ENCODE peak calls at places on chromosomes 13 and 19, in eight cellular contexts. One of them, this sample, is unnamed.

GRCh38 chr13:41546372-41547252 is 89.3 kb downstream of the RGCC start:
- DNase-seq in naive thymus-derived CD8-positive, alpha-beta T cell: no peak
- DNase-seq in activated CD8-positive, alpha-beta memory T cell treated with anti-CD3 and anti-CD28 coated beads, Interleukin-2, amount 50 U/mL, for 4 hours: no peak
- DNase-seq in hypothalamus: no peak
- DNase-seq in nephron progenitor cell: no peak
- DNase-seq in PC-9: peak
- DNase-seq in stimulated activated CD8-positive, alpha-beta memory T cell treated with anti-CD3 and anti-CD28 coated beads, Interleukin-15, amount 100 ng/mL, for 24 hours: no peak
- DNase-seq in activated effector memory CD4-positive, alpha-beta T cell treated with anti-CD3 and anti-CD28 coated beads, Interleukin-2, amount 50 U/mL, for 16 hours: no peak
- DNase-seq in this sample: no peak

GRCh38 chr13:95564091-95564490 is 11.6 kb downstream of the CLDN10 start:
- DNase-seq in nephron progenitor cell: no peak
- DNase-seq in activated effector memory CD4-positive, alpha-beta T cell treated with anti-CD3 and anti-CD28 coated beads, Interleukin-2, amount 50 U/mL, for 16 hours: no peak
- DNase-seq in naive thymus-derived CD8-positive, alpha-beta T cell: no peak
- DNase-seq in activated CD8-positive, alpha-beta memory T cell treated with anti-CD3 and anti-CD28 coated beads, Interleukin-2, amount 50 U/mL, for 4 hours: no peak
- DNase-seq in hypothalamus: no peak
- DNase-seq in stimulated activated CD8-positive, alpha-beta memory T cell treated with anti-CD3 and anti-CD28 coated beads, Interleukin-15, amount 100 ng/mL, for 24 hours: no peak
- DNase-seq in PC-9: no peak
- DNase-seq in this sample: no peak

GRCh38 chr13:48976677-48977625 is 1.2 kb downstream of the FNDC3A start:
- DNase-seq in hypothalamus: no peak
- DNase-seq in nephron progenitor cell: no peak
- DNase-seq in activated CD8-positive, alpha-beta memory T cell treated with anti-CD3 and anti-CD28 coated beads, Interleukin-2, amount 50 U/mL, for 4 hours: no peak
- DNase-seq in stimulated activated CD8-positive, alpha-beta memory T cell treated with anti-CD3 and anti-CD28 coated beads, Interleukin-15, amount 100 ng/mL, for 24 hours: no peak
- DNase-seq in activated effector memory CD4-positive, alpha-beta T cell treated with anti-CD3 and anti-CD28 coated beads, Interleukin-2, amount 50 U/mL, for 16 hours: no peak
- DNase-seq in PC-9: no peak
- DNase-seq in naive thymus-derived CD8-positive, alpha-beta T cell: no peak
- DNase-seq in this sample: no peak

GRCh38 chr13:66969291-66969690 is 260.8 kb downstream of the PCDH9 start:
- DNase-seq in naive thymus-derived CD8-positive, alpha-beta T cell: no peak
- DNase-seq in hypothalamus: no peak
- DNase-seq in PC-9: no peak
- DNase-seq in nephron progenitor cell: no peak
- DNase-seq in activated CD8-positive, alpha-beta memory T cell treated with anti-CD3 and anti-CD28 coated beads, Interleukin-2, amount 50 U/mL, for 4 hours: no peak
- DNase-seq in stimulated activated CD8-positive, alpha-beta memory T cell treated with anti-CD3 and anti-CD28 coated beads, Interleukin-15, amount 100 ng/mL, for 24 hours: no peak
- DNase-seq in activated effector memory CD4-positive, alpha-beta T cell treated with anti-CD3 and anti-CD28 coated beads, Interleukin-2, amount 50 U/mL, for 16 hours: no peak
- DNase-seq in this sample: no peak

GRCh38 chr13:32282096-32282711 is 33.0 kb downstream of the ZAR1L start:
- DNase-seq in nephron progenitor cell: no peak
- DNase-seq in activated CD8-positive, alpha-beta memory T cell treated with anti-CD3 and anti-CD28 coated beads, Interleukin-2, amount 50 U/mL, for 4 hours: no peak
- DNase-seq in stimulated activated CD8-positive, alpha-beta memory T cell treated with anti-CD3 and anti-CD28 coated beads, Interleukin-15, amount 100 ng/mL, for 24 hours: no peak
- DNase-seq in PC-9: no peak
- DNase-seq in naive thymus-derived CD8-positive, alpha-beta T cell: no peak
- DNase-seq in activated effector memory CD4-positive, alpha-beta T cell treated with anti-CD3 and anti-CD28 coated beads, Interleukin-2, amount 50 U/mL, for 16 hours: no peak
- DNase-seq in hypothalamus: no peak
- DNase-seq in this sample: no peak

GRCh38 chr19:1122972-1123363 is 19.2 kb downstream of the GPX4 start:
- DNase-seq in nephron progenitor cell: peak
- DNase-seq in activated CD8-positive, alpha-beta memory T cell treated with anti-CD3 and anti-CD28 coated beads, Interleukin-2, amount 50 U/mL, for 4 hours: no peak
- DNase-seq in hypothalamus: no peak
- DNase-seq in stimulated activated CD8-positive, alpha-beta memory T cell treated with anti-CD3 and anti-CD28 coated beads, Interleukin-15, amount 100 ng/mL, for 24 hours: no peak
- DNase-seq in PC-9: peak
- DNase-seq in naive thymus-derived CD8-positive, alpha-beta T cell: no peak
- DNase-seq in activated effector memory CD4-positive, alpha-beta T cell treated with anti-CD3 and anti-CD28 coated beads, Interleukin-2, amount 50 U/mL, for 16 hours: peak
- DNase-seq in this sample: peak

GRCh38 chr13:51643114-51643881 is 59.0 kb downstream of the WDFY2 start:
- DNase-seq in activated effector memory CD4-positive, alpha-beta T cell treated with anti-CD3 and anti-CD28 coated beads, Interleukin-2, amount 50 U/mL, for 16 hours: no peak
- DNase-seq in nephron progenitor cell: no peak
- DNase-seq in PC-9: peak
- DNase-seq in naive thymus-derived CD8-positive, alpha-beta T cell: no peak
- DNase-seq in hypothalamus: no peak
- DNase-seq in activated CD8-positive, alpha-beta memory T cell treated with anti-CD3 and anti-CD28 coated beads, Interleukin-2, amount 50 U/mL, for 4 hours: no peak
- DNase-seq in stimulated activated CD8-positive, alpha-beta memory T cell treated with anti-CD3 and anti-CD28 coated beads, Interleukin-15, amount 100 ng/mL, for 24 hours: no peak
- DNase-seq in this sample: no peak

GRCh38 chr19:34712606-34713261 is 21.3 kb upstream of the ZNF181 start:
- DNase-seq in hypothalamus: peak
- DNase-seq in PC-9: peak
- DNase-seq in activated CD8-positive, alpha-beta memory T cell treated with anti-CD3 and anti-CD28 coated beads, Interleukin-2, amount 50 U/mL, for 4 hours: peak
- DNase-seq in nephron progenitor cell: peak
- DNase-seq in activated effector memory CD4-positive, alpha-beta T cell treated with anti-CD3 and anti-CD28 coated beads, Interleukin-2, amount 50 U/mL, for 16 hours: peak
- DNase-seq in stimulated activated CD8-positive, alpha-beta memory T cell treated with anti-CD3 and anti-CD28 coated beads, Interleukin-15, amount 100 ng/mL, for 24 hours: no peak
- DNase-seq in naive thymus-derived CD8-positive, alpha-beta T cell: peak
- DNase-seq in this sample: no peak

GRCh38 chr13:48490241-48490640 is 42.6 kb downstream of the RCBTB2 start:
- DNase-seq in PC-9: no peak
- DNase-seq in naive thymus-derived CD8-positive, alpha-beta T cell: no peak
- DNase-seq in activated effector memory CD4-positive, alpha-beta T cell treated with anti-CD3 and anti-CD28 coated beads, Interleukin-2, amount 50 U/mL, for 16 hours: no peak
- DNase-seq in hypothalamus: no peak
- DNase-seq in activated CD8-positive, alpha-beta memory T cell treated with anti-CD3 and anti-CD28 coated beads, Interleukin-2, amount 50 U/mL, for 4 hours: no peak
- DNase-seq in nephron progenitor cell: no peak
- DNase-seq in stimulated activated CD8-positive, alpha-beta memory T cell treated with anti-CD3 and anti-CD28 coated beads, Interleukin-15, amount 100 ng/mL, for 24 hours: no peak
- DNase-seq in this sample: no peak

GRCh38 chr13:24618219-24618955 is 61.8 kb upstream of the ATP12A start:
- DNase-seq in activated CD8-positive, alpha-beta memory T cell treated with anti-CD3 and anti-CD28 coated beads, Interleukin-2, amount 50 U/mL, for 4 hours: peak
- DNase-seq in nephron progenitor cell: no peak
- DNase-seq in naive thymus-derived CD8-positive, alpha-beta T cell: peak
- DNase-seq in hypothalamus: no peak
- DNase-seq in PC-9: no peak
- DNase-seq in stimulated activated CD8-positive, alpha-beta memory T cell treated with anti-CD3 and anti-CD28 coated beads, Interleukin-15, amount 100 ng/mL, for 24 hours: peak
- DNase-seq in activated effector memory CD4-positive, alpha-beta T cell treated with anti-CD3 and anti-CD28 coated beads, Interleukin-2, amount 50 U/mL, for 16 hours: peak
- DNase-seq in this sample: no peak

GRCh38 chr19:10797078-10797477 is 38.9 kb downstream of the TMED1 start:
- DNase-seq in PC-9: no peak
- DNase-seq in hypothalamus: no peak
- DNase-seq in activated effector memory CD4-positive, alpha-beta T cell treated with anti-CD3 and anti-CD28 coated beads, Interleukin-2, amount 50 U/mL, for 16 hours: peak
- DNase-seq in stimulated activated CD8-positive, alpha-beta memory T cell treated with anti-CD3 and anti-CD28 coated beads, Interleukin-15, amount 100 ng/mL, for 24 hours: peak
- DNase-seq in nephron progenitor cell: no peak
- DNase-seq in activated CD8-positive, alpha-beta memory T cell treated with anti-CD3 and anti-CD28 coated beads, Interleukin-2, amount 50 U/mL, for 4 hours: peak
- DNase-seq in naive thymus-derived CD8-positive, alpha-beta T cell: peak
- DNase-seq in this sample: no peak

GRCh38 chr13:44739539-44739938 is 163.4 kb upstream of the TSC22D1 start:
- DNase-seq in activated effector memory CD4-positive, alpha-beta T cell treated with anti-CD3 and anti-CD28 coated beads, Interleukin-2, amount 50 U/mL, for 16 hours: no peak
- DNase-seq in hypothalamus: no peak
- DNase-seq in activated CD8-positive, alpha-beta memory T cell treated with anti-CD3 and anti-CD28 coated beads, Interleukin-2, amount 50 U/mL, for 4 hours: no peak
- DNase-seq in PC-9: no peak
- DNase-seq in naive thymus-derived CD8-positive, alpha-beta T cell: no peak
- DNase-seq in nephron progenitor cell: no peak
- DNase-seq in stimulated activated CD8-positive, alpha-beta memory T cell treated with anti-CD3 and anti-CD28 coated beads, Interleukin-15, amount 100 ng/mL, for 24 hours: no peak
- DNase-seq in this sample: no peak

GRCh38 chr19:7916137-7916907 is 1.7 kb downstream of the TGFBR3L start:
- DNase-seq in hypothalamus: no peak
- DNase-seq in PC-9: no peak
- DNase-seq in activated effector memory CD4-positive, alpha-beta T cell treated with anti-CD3 and anti-CD28 coated beads, Interleukin-2, amount 50 U/mL, for 16 hours: peak
- DNase-seq in nephron progenitor cell: peak
- DNase-seq in naive thymus-derived CD8-positive, alpha-beta T cell: peak
- DNase-seq in activated CD8-positive, alpha-beta memory T cell treated with anti-CD3 and anti-CD28 coated beads, Interleukin-2, amount 50 U/mL, for 4 hours: peak
- DNase-seq in stimulated activated CD8-positive, alpha-beta memory T cell treated with anti-CD3 and anti-CD28 coated beads, Interleukin-15, amount 100 ng/mL, for 24 hours: no peak
- DNase-seq in this sample: no peak

GRCh38 chr19:5172859-5173577 is 167.6 kb downstream of the PTPRS start:
- DNase-seq in naive thymus-derived CD8-positive, alpha-beta T cell: no peak
- DNase-seq in activated CD8-positive, alpha-beta memory T cell treated with anti-CD3 and anti-CD28 coated beads, Interleukin-2, amount 50 U/mL, for 4 hours: no peak
- DNase-seq in nephron progenitor cell: no peak
- DNase-seq in hypothalamus: no peak
- DNase-seq in PC-9: peak
- DNase-seq in stimulated activated CD8-positive, alpha-beta memory T cell treated with anti-CD3 and anti-CD28 coated beads, Interleukin-15, amount 100 ng/mL, for 24 hours: no peak
- DNase-seq in activated effector memory CD4-positive, alpha-beta T cell treated with anti-CD3 and anti-CD28 coated beads, Interleukin-2, amount 50 U/mL, for 16 hours: no peak
- DNase-seq in this sample: no peak

GRCh38 chr13:107348931-107349330 is 781.0 kb upstream of the ARGLU1 start:
- DNase-seq in activated effector memory CD4-positive, alpha-beta T cell treated with anti-CD3 and anti-CD28 coated beads, Interleukin-2, amount 50 U/mL, for 16 hours: no peak
- DNase-seq in naive thymus-derived CD8-positive, alpha-beta T cell: no peak
- DNase-seq in stimulated activated CD8-positive, alpha-beta memory T cell treated with anti-CD3 and anti-CD28 coated beads, Interleukin-15, amount 100 ng/mL, for 24 hours: no peak
- DNase-seq in nephron progenitor cell: no peak
- DNase-seq in hypothalamus: no peak
- DNase-seq in PC-9: no peak
- DNase-seq in activated CD8-positive, alpha-beta memory T cell treated with anti-CD3 and anti-CD28 coated beads, Interleukin-2, amount 50 U/mL, for 4 hours: no peak
- DNase-seq in this sample: no peak

GRCh38 chr13:83220241-83220640 is 662.0 kb downstream of the SLITRK1 start:
- DNase-seq in naive thymus-derived CD8-positive, alpha-beta T cell: no peak
- DNase-seq in PC-9: no peak
- DNase-seq in activated effector memory CD4-positive, alpha-beta T cell treated with anti-CD3 and anti-CD28 coated beads, Interleukin-2, amount 50 U/mL, for 16 hours: no peak
- DNase-seq in nephron progenitor cell: no peak
- DNase-seq in hypothalamus: no peak
- DNase-seq in stimulated activated CD8-positive, alpha-beta memory T cell treated with anti-CD3 and anti-CD28 coated beads, Interleukin-15, amount 100 ng/mL, for 24 hours: no peak
- DNase-seq in activated CD8-positive, alpha-beta memory T cell treated with anti-CD3 and anti-CD28 coated beads, Interleukin-2, amount 50 U/mL, for 4 hours: no peak
- DNase-seq in this sample: no peak

GRCh38 chr13:26983533-26984315 is 187.9 kb downstream of the USP12 start:
- DNase-seq in naive thymus-derived CD8-positive, alpha-beta T cell: no peak
- DNase-seq in nephron progenitor cell: no peak
- DNase-seq in activated effector memory CD4-positive, alpha-beta T cell treated with anti-CD3 and anti-CD28 coated beads, Interleukin-2, amount 50 U/mL, for 16 hours: no peak
- DNase-seq in PC-9: no peak
- DNase-seq in stimulated activated CD8-positive, alpha-beta memory T cell treated with anti-CD3 and anti-CD28 coated beads, Interleukin-15, amount 100 ng/mL, for 24 hours: no peak
- DNase-seq in activated CD8-positive, alpha-beta memory T cell treated with anti-CD3 and anti-CD28 coated beads, Interleukin-2, amount 50 U/mL, for 4 hours: no peak
- DNase-seq in hypothalamus: no peak
- DNase-seq in this sample: peak

GRCh38 chr13:37144661-37145060 is 39.2 kb upstream of the CSNK1A1L start:
- DNase-seq in nephron progenitor cell: no peak
- DNase-seq in hypothalamus: no peak
- DNase-seq in PC-9: no peak
- DNase-seq in activated effector memory CD4-positive, alpha-beta T cell treated with anti-CD3 and anti-CD28 coated beads, Interleukin-2, amount 50 U/mL, for 16 hours: no peak
- DNase-seq in activated CD8-positive, alpha-beta memory T cell treated with anti-CD3 and anti-CD28 coated beads, Interleukin-2, amount 50 U/mL, for 4 hours: no peak
- DNase-seq in naive thymus-derived CD8-positive, alpha-beta T cell: no peak
- DNase-seq in stimulated activated CD8-positive, alpha-beta memory T cell treated with anti-CD3 and anti-CD28 coated beads, Interleukin-15, amount 100 ng/mL, for 24 hours: no peak
- DNase-seq in this sample: no peak

GRCh38 chr13:51840917-51841316 is 4.1 kb downstream of the TMEM272 start:
- DNase-seq in naive thymus-derived CD8-positive, alpha-beta T cell: no peak
- DNase-seq in stimulated activated CD8-positive, alpha-beta memory T cell treated with anti-CD3 and anti-CD28 coated beads, Interleukin-15, amount 100 ng/mL, for 24 hours: no peak
- DNase-seq in hypothalamus: no peak
- DNase-seq in activated effector memory CD4-positive, alpha-beta T cell treated with anti-CD3 and anti-CD28 coated beads, Interleukin-2, amount 50 U/mL, for 16 hours: no peak
- DNase-seq in nephron progenitor cell: no peak
- DNase-seq in PC-9: no peak
- DNase-seq in activated CD8-positive, alpha-beta memory T cell treated with anti-CD3 and anti-CD28 coated beads, Interleukin-2, amount 50 U/mL, for 4 hours: no peak
- DNase-seq in this sample: no peak

GRCh38 chr19:1318678-1319471 is 33.2 kb downstream of the EFNA2 start:
- DNase-seq in PC-9: no peak
- DNase-seq in activated effector memory CD4-positive, alpha-beta T cell treated with anti-CD3 and anti-CD28 coated beads, Interleukin-2, amount 50 U/mL, for 16 hours: no peak
- DNase-seq in stimulated activated CD8-positive, alpha-beta memory T cell treated with anti-CD3 and anti-CD28 coated beads, Interleukin-15, amount 100 ng/mL, for 24 hours: no peak
- DNase-seq in activated CD8-positive, alpha-beta memory T cell treated with anti-CD3 and anti-CD28 coated beads, Interleukin-2, amount 50 U/mL, for 4 hours: no peak
- DNase-seq in nephron progenitor cell: peak
- DNase-seq in hypothalamus: no peak
- DNase-seq in naive thymus-derived CD8-positive, alpha-beta T cell: no peak
- DNase-seq in this sample: no peak

GRCh38 chr19:3536429-3537100 is 2.4 kb upstream of the TEKTIP1 start:
- DNase-seq in activated CD8-positive, alpha-beta memory T cell treated with anti-CD3 and anti-CD28 coated beads, Interleukin-2, amount 50 U/mL, for 4 hours: no peak
- DNase-seq in nephron progenitor cell: no peak
- DNase-seq in stimulated activated CD8-positive, alpha-beta memory T cell treated with anti-CD3 and anti-CD28 coated beads, Interleukin-15, amount 100 ng/mL, for 24 hours: no peak
- DNase-seq in activated effector memory CD4-positive, alpha-beta T cell treated with anti-CD3 and anti-CD28 coated beads, Interleukin-2, amount 50 U/mL, for 16 hours: peak
- DNase-seq in hypothalamus: peak
- DNase-seq in naive thymus-derived CD8-positive, alpha-beta T cell: no peak
- DNase-seq in PC-9: no peak
- DNase-seq in this sample: no peak

GRCh38 chr13:44873486-44873885 is 115.8 kb downstream of the NUFIP1 start:
- DNase-seq in PC-9: no peak
- DNase-seq in activated CD8-positive, alpha-beta memory T cell treated with anti-CD3 and anti-CD28 coated beads, Interleukin-2, amount 50 U/mL, for 4 hours: no peak
- DNase-seq in activated effector memory CD4-positive, alpha-beta T cell treated with anti-CD3 and anti-CD28 coated beads, Interleukin-2, amount 50 U/mL, for 16 hours: no peak
- DNase-seq in hypothalamus: no peak
- DNase-seq in stimulated activated CD8-positive, alpha-beta memory T cell treated with anti-CD3 and anti-CD28 coated beads, Interleukin-15, amount 100 ng/mL, for 24 hours: no peak
- DNase-seq in naive thymus-derived CD8-positive, alpha-beta T cell: no peak
- DNase-seq in nephron progenitor cell: no peak
- DNase-seq in this sample: no peak

GRCh38 chr13:40798380-40798779 is 9.0 kb downstream of the SLC25A15 start:
- DNase-seq in hypothalamus: no peak
- DNase-seq in naive thymus-derived CD8-positive, alpha-beta T cell: peak
- DNase-seq in stimulated activated CD8-positive, alpha-beta memory T cell treated with anti-CD3 and anti-CD28 coated beads, Interleukin-15, amount 100 ng/mL, for 24 hours: no peak
- DNase-seq in nephron progenitor cell: no peak
- DNase-seq in activated effector memory CD4-positive, alpha-beta T cell treated with anti-CD3 and anti-CD28 coated beads, Interleukin-2, amount 50 U/mL, for 16 hours: no peak
- DNase-seq in activated CD8-positive, alpha-beta memory T cell treated with anti-CD3 and anti-CD28 coated beads, Interleukin-2, amount 50 U/mL, for 4 hours: no peak
- DNase-seq in PC-9: no peak
- DNase-seq in this sample: no peak

GRCh38 chr19:23762548-23762883 is 3.8 kb upstream of the ZNF681 start:
- DNase-seq in activated CD8-positive, alpha-beta memory T cell treated with anti-CD3 and anti-CD28 coated beads, Interleukin-2, amount 50 U/mL, for 4 hours: no peak
- DNase-seq in PC-9: no peak
- DNase-seq in naive thymus-derived CD8-positive, alpha-beta T cell: no peak
- DNase-seq in hypothalamus: no peak
- DNase-seq in activated effector memory CD4-positive, alpha-beta T cell treated with anti-CD3 and anti-CD28 coated beads, Interleukin-2, amount 50 U/mL, for 16 hours: no peak
- DNase-seq in stimulated activated CD8-positive, alpha-beta memory T cell treated with anti-CD3 and anti-CD28 coated beads, Interleukin-15, amount 100 ng/mL, for 24 hours: no peak
- DNase-seq in nephron progenitor cell: no peak
- DNase-seq in this sample: no peak

GRCh38 chr19:3184847-3185481 is 766 bp upstream of the NCLN start:
- DNase-seq in activated effector memory CD4-positive, alpha-beta T cell treated with anti-CD3 and anti-CD28 coated beads, Interleukin-2, amount 50 U/mL, for 16 hours: peak
- DNase-seq in nephron progenitor cell: peak
- DNase-seq in stimulated activated CD8-positive, alpha-beta memory T cell treated with anti-CD3 and anti-CD28 coated beads, Interleukin-15, amount 100 ng/mL, for 24 hours: peak
- DNase-seq in PC-9: no peak
- DNase-seq in hypothalamus: peak
- DNase-seq in activated CD8-positive, alpha-beta memory T cell treated with anti-CD3 and anti-CD28 coated beads, Interleukin-2, amount 50 U/mL, for 4 hours: peak
- DNase-seq in naive thymus-derived CD8-positive, alpha-beta T cell: no peak
- DNase-seq in this sample: no peak

This sample was measured in posterior vena cava.